ENCODE peak calls at places on chromosomes 4 and X, in nine cellular contexts. R is fibroblast of lung, H is colonic mucosa, A is endothelial cell, O is neural crest cell, Q is mesothelial cell of epicardium, I is dorsolateral prefrontal cortex, V is lower lobe of right lung, U is tibial artery. P is an unnamed sample.

GRCh38 chr4:24965627-24966026 is 52.8 kb upstream of the CCDC149 start:
- DNase-seq in H (no peak), Q (no peak), I (no peak), U (no peak), R (peak), O (no peak), A (no peak), V (no peak), P (no peak)

GRCh38 chr4:11597506-11597905 is 168.8 kb upstream of the HS3ST1 start:
- DNase-seq in A (no peak), R (no peak), U (no peak), I (no peak), V (no peak), Q (no peak), H (no peak), O (no peak), P (no peak)

GRCh38 chrX:55489315-55490009 is at the start of gene USP51:
- DNase-seq in R (peak), Q (no peak), V (peak), U (peak), O (peak), I (peak), A (peak), H (peak), P (no peak)

GRCh38 chr4:30818541-30818940 is 98.4 kb downstream of the PCDH7 start:
- DNase-seq in O (no peak), V (no peak), U (no peak), A (no peak), Q (no peak), I (no peak), H (no peak), R (no peak), P (no peak)

GRCh38 chrX:56738670-56739069 is 9.6 kb downstream of the NBDY start:
- DNase-seq in O (no peak), V (no peak), Q (no peak), H (no peak), U (no peak), I (no peak), R (no peak), A (no peak), P (no peak)

GRCh38 chrX:71096702-71097032 is 1.0 kb downstream of the FOXO4 start:
- DNase-seq in R (no peak), A (no peak), I (no peak), Q (no peak), V (no peak), O (no peak), U (no peak), H (no peak), P (no peak)

GRCh38 chr4:135122457-135122856 is 920.9 kb upstream of the PABPC4L start:
- DNase-seq in O (no peak), H (no peak), A (no peak), Q (no peak), R (no peak), I (no peak), V (no peak), U (no peak), P (no peak)

GRCh38 chr4:14640476-14640875 is 361.8 kb upstream of the CPEB2 start:
- DNase-seq in V (no peak), U (no peak), O (no peak), I (no peak), Q (no peak), H (no peak), R (no peak), A (no peak), P (no peak)

GRCh38 chr4:48375651-48376291 is 34.4 kb downstream of the SLAIN2 start:
- DNase-seq in Q (no peak), O (no peak), A (no peak), U (no peak), R (peak), H (peak), V (no peak), I (no peak), P (no peak)

GRCh38 chr4:49036528-49036927 is 50.5 kb downstream of the CWH43 start:
- DNase-seq in Q (no peak), H (no peak), O (no peak), R (no peak), U (no peak), V (no peak), I (no peak), A (no peak), P (no peak)

GRCh38 chrX:132025085-132025484 is 2.0 kb downstream of the STK26 start:
- DNase-seq in O (peak), I (no peak), R (no peak), Q (no peak), U (no peak), V (no peak), H (no peak), A (no peak), P (no peak)

GRCh38 chrX:38166478-38167083 is 54.1 kb downstream of the SRPX start:
- DNase-seq in V (no peak), Q (no peak), O (peak), H (peak), R (peak), I (no peak), A (no peak), U (no peak), P (no peak)

GRCh38 chr4:100311181-100311580 is 120.9 kb upstream of the DDIT4L start:
- DNase-seq in H (no peak), O (no peak), U (no peak), I (no peak), Q (no peak), A (peak), V (no peak), R (no peak), P (no peak)

GRCh38 chr4:181832305-181832704 is 410.9 kb upstream of the TENM3 start:
- DNase-seq in U (no peak), O (no peak), A (no peak), V (no peak), I (no peak), Q (no peak), R (peak), H (no peak), P (no peak)

GRCh38 chrX:148047216-148047615 is 66.1 kb downstream of the FMR1NB start:
- DNase-seq in O (no peak), V (no peak), Q (no peak), I (no peak), U (no peak), A (no peak), H (no peak), R (no peak), P (no peak)

GRCh38 chr4:26510334-26510705 is 20.0 kb upstream of the CCKAR start:
- DNase-seq in O (no peak), I (no peak), Q (no peak), U (no peak), R (peak), V (no peak), A (no peak), H (no peak), P (peak)

GRCh38 chrX:15653961-15654360 is 10.6 kb downstream of the CLTRN start:
- DNase-seq in U (no peak), Q (no peak), R (no peak), O (no peak), A (no peak), H (no peak), I (no peak), V (no peak), P (no peak)

GRCh38 chr4:158801066-158801465 is 32.2 kb downstream of the FNIP2 start:
- DNase-seq in A (no peak), Q (no peak), V (no peak), H (no peak), I (no peak), U (no peak), O (no peak), R (no peak), P (no peak)

GRCh38 chr4:56086073-56086521 is 137.4 kb downstream of the CEP135 start:
- DNase-seq in Q (no peak), A (no peak), V (no peak), O (no peak), I (no peak), U (no peak), H (no peak), R (no peak), P (no peak)

GRCh38 chrX:37350034-37350365 is 836 bp downstream of the PRRG1 start:
- DNase-seq in A (no peak), V (no peak), H (no peak), U (no peak), I (no peak), R (peak), O (no peak), Q (no peak), P (no peak)

GRCh38 chr4:37392540-37393255 is 148.2 kb downstream of the NWD2 start:
- DNase-seq in A (no peak), R (no peak), H (peak), U (no peak), O (peak), I (peak), V (peak), Q (peak), P (no peak)

GRCh38 chrX:19883878-19884277 is 3.5 kb downstream of the SH3KBP1 start:
- DNase-seq in A (no peak), V (peak), R (no peak), I (no peak), H (no peak), Q (no peak), O (no peak), U (no peak), P (no peak)

GRCh38 chr4:40916880-40917279 is 167.1 kb downstream of the NSUN7 start:
- DNase-seq in U (peak), V (peak), Q (no peak), H (peak), A (peak), O (peak), R (no peak), I (no peak), P (no peak)

GRCh38 chr4:61501812-61502211 is 301.7 kb downstream of the ADGRL3 start:
- DNase-seq in I (no peak), A (no peak), V (no peak), H (no peak), U (no peak), O (no peak), R (no peak), Q (no peak), P (no peak)

GRCh38 chr4:153530284-153530995 is 64.3 kb downstream of the TMEM131L start:
- DNase-seq in Q (no peak), V (no peak), H (peak), O (no peak), U (no peak), I (no peak), R (no peak), A (no peak), P (no peak)

GRCh38 chrX:19709812-19710518 is 177.4 kb downstream of the SH3KBP1 start:
- DNase-seq in H (no peak), I (no peak), R (peak), O (no peak), U (no peak), Q (no peak), A (no peak), V (no peak), P (no peak)

GRCh38 chr4:7024336-7024890 is 18.8 kb upstream of the TADA2B start:
- DNase-seq in Q (no peak), O (no peak), R (no peak), A (no peak), V (no peak), I (no peak), U (no peak), H (no peak), P (no peak)

GRCh38 chrX:155938132-155938531 is 57.0 kb downstream of the VAMP7 start:
- DNase-seq in I (no peak), R (no peak), A (no peak), U (no peak), V (no peak), H (no peak), Q (no peak), O (no peak), P (no peak)

GRCh38 chr4:1720163-1720983 is 750 bp downstream of the TMEM129 start:
- DNase-seq in V (peak), Q (no peak), A (peak), H (peak), U (no peak), R (peak), O (peak), I (peak), P (no peak)

GRCh38 chr4:15894923-15895411 is 43.6 kb downstream of the FGFBP1 start:
- DNase-seq in Q (no peak), I (no peak), A (no peak), O (no peak), H (no peak), V (no peak), R (no peak), U (no peak), P (no peak)

GRCh38 chrX:40966204-40966820 is 118.9 kb upstream of the USP9X start:
- DNase-seq in V (no peak), A (no peak), H (no peak), I (no peak), R (no peak), U (no peak), Q (no peak), O (no peak), P (no peak)

GRCh38 chrX:40975951-40976350 is 109.3 kb upstream of the USP9X start:
- DNase-seq in O (no peak), A (no peak), R (no peak), H (no peak), Q (no peak), I (no peak), U (no peak), V (no peak), P (no peak)

GRCh38 chrX:40976971-40977370 is 108.3 kb upstream of the USP9X start:
- DNase-seq in I (no peak), O (no peak), U (no peak), Q (no peak), A (no peak), R (peak), V (no peak), H (no peak), P (no peak)

GRCh38 chrX:40973619-40974018 is 111.6 kb upstream of the USP9X start:
- DNase-seq in A (no peak), H (no peak), R (no peak), Q (no peak), O (no peak), U (no peak), V (no peak), I (no peak), P (no peak)

DNA sequence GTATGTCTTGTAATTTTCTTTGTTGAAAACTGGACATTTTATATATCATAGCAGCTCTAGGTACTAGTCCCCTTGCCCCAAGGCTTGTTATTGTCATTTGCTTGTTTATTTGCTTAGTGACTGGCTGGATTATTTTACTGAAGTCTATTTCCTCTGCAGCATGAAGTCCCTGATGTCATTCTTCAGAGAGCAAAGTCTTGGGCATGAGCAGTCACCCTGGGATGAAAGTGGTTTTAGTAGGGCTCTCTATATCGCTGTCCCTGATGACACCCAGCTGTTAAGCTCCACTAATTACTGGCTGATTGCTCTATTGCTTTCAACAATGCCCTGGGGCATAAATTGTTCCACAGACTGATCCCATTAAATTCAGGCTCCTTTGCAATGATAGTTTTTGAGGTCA is 113.5 kb upstream of the USP9X start:
- DNase-seq in V (no peak), H (no peak), I (no peak), U (no peak), O (no peak), A (no peak), Q (no peak), R (peak), P (no peak)
- TF ChIP-seq CTCF in V (no peak), H (no peak), I (no peak), U (no peak), O (no peak), A (no peak), Q (no peak), R (no peak), P (no peak)

GRCh38 chr4:120544838-120545237 is 377.7 kb downstream of the PRDM5 start:
- DNase-seq in Q (no peak), H (no peak), I (no peak), O (no peak), A (no peak), V (no peak), U (no peak), R (no peak), P (no peak)
- TF ChIP-seq CTCF in Q (no peak), H (no peak), I (no peak), O (no peak), A (no peak), V (no peak), U (no peak), R (no peak), P (no peak)

GRCh38 chr4:54998991-54999390 is 126.4 kb downstream of the KDR start:
- DNase-seq in A (no peak), U (no peak), Q (no peak), H (no peak), I (no peak), O (no peak), V (no peak), R (peak), P (no peak)
- TF ChIP-seq CTCF in A (no peak), U (peak), Q (no peak), H (no peak), I (peak), O (peak), V (peak), R (peak), P (peak)

DNA sequence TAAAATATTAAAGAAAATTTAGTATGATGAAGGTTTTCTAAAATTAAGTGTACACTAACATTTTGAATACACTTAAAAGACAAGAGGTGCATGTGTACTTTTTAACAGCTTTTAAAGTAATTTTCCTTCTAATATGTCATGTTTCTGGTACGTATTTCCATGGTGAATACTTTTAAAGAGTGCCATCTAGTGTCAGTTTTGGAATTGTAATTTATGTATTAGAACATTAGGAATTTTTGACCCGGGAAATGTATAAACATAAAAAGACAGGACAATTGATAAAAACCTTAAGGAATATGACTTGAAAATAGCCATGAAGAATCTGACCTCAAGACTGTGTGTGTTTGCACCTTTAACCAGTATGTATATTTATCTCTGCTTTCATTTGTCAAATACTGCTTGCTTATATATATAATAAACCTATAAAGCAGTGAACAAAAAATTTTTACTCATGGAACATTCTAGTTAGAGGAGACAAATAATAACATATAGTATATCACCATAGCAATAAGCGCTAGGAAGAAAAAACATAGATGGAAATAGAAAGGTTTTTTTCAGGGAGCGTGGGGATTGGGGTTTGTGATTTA is 7.2 kb downstream of the GSTCD start:
- DNase-seq in Q (no peak), U (no peak), A (no peak), I (no peak), V (no peak), R (peak), O (no peak), H (no peak), P (no peak)
- TF ChIP-seq CTCF in Q (peak), U (peak), A (peak), I (peak), V (peak), R (no peak), O (peak), H (peak), P (peak)

GRCh38 chr4:185343726-185344581 is 51.8 kb downstream of the LRP2BP start:
- DNase-seq in U (no peak), A (no peak), H (no peak), R (no peak), Q (no peak), V (no peak), I (no peak), O (no peak), P (no peak)

GRCh38 chr4:185346975-185347601 is 48.6 kb downstream of the LRP2BP start:
- DNase-seq in O (no peak), I (no peak), A (no peak), H (no peak), R (peak), V (no peak), Q (no peak), U (no peak), P (no peak)

GRCh38 chr4:185341841-185342240 is 53.9 kb downstream of the LRP2BP start:
- DNase-seq in O (no peak), U (no peak), R (no peak), I (no peak), A (no peak), V (no peak), Q (no peak), H (no peak), P (no peak)

GRCh38 chr4:185341377-185341776 is 54.3 kb downstream of the LRP2BP start:
- DNase-seq in H (no peak), I (no peak), V (no peak), R (no peak), Q (no peak), O (no peak), A (no peak), U (no peak), P (no peak)

GRCh38 chr4:185344743-185345538 is 50.8 kb downstream of the LRP2BP start:
- DNase-seq in H (no peak), R (no peak), V (no peak), A (peak), I (no peak), O (no peak), U (no peak), Q (no peak), P (no peak)
- TF ChIP-seq CTCF in H (no peak), R (no peak), V (no peak), A (no peak), I (no peak), O (no peak), U (no peak), Q (no peak), P (no peak)

P was measured in type B pancreatic cell.